ENCODE peak calls at places on chromosomes 4 and X, in seven cellular contexts. D, A, F, E, L, M and V are unnamed samples.

GRCh38 chrX:41759817-41760216 is 35.8 kb downstream of the GPR82 start:
- DNase-seq in D (no peak), A (no peak), F (peak; percentile 19), E (no peak), L (no peak), M (no peak), V (no peak)

GRCh38 chr4:8084031-8084660 is 74.5 kb downstream of the ABLIM2 start:
- DNase-seq in D (no peak), A (no peak), F (no peak), E (peak; percentile 24), L (no peak), M (no peak), V (no peak)

GRCh38 chr4:110518889-110519490 is 43.0 kb downstream of the ENPEP start:
- DNase-seq in D (peak; percentile 16), A (no peak), F (peak; percentile 5), E (no peak), L (no peak), M (peak; percentile 24), V (no peak)

GRCh38 chrX:130788786-130789581 is 114.0 kb downstream of the ENOX2 start:
- DNase-seq in D (no peak), A (no peak), F (no peak), E (no peak), L (no peak), M (no peak), V (no peak)

GRCh38 chr4:90977726-90978125 is 850.5 kb downstream of the CCSER1 start:
- DNase-seq in D (no peak), A (no peak), F (no peak), E (no peak), L (no peak), M (no peak), V (no peak)

GRCh38 chr4:25922812-25923369 is 8.9 kb downstream of the SMIM20 start:
- DNase-seq in D (no peak), A (no peak), F (no peak), E (no peak), L (no peak), M (no peak), V (no peak)

GRCh38 chr4:9983211-9983610 is 38.1 kb downstream of the SLC2A9 start:
- DNase-seq in D (no peak), A (no peak), F (no peak), E (no peak), L (no peak), M (no peak), V (no peak)

GRCh38 chr4:25174674-25175073 is 14.4 kb upstream of the SEPSECS start:
- DNase-seq in D (no peak), A (no peak), F (no peak), E (no peak), L (no peak), M (peak; percentile 35), V (no peak)